ENCODE peak calls at places on chromosome 16, in five cellular contexts. O is effector memory CD8-positive, alpha-beta T cell; A is stomach; Y is C1 segment of cervical spinal cord; E is lung. Z is an unnamed sample.

GRCh38 chr16:89960966-89961365 is 12.4 kb downstream of the DEF8 start:
- DNase-seq in O (no peak), A (no peak), Y (no peak), E (no peak), Z (no peak)

GRCh38 chr16:71383054-71383773 is 24.7 kb downstream of the CALB2 start:
- DNase-seq in O (no peak), A (no peak), Y (no peak), E (no peak), Z (no peak)

GRCh38 chr16:8660841-8661301 is 13.5 kb upstream of the ABAT start:
- DNase-seq in O (peak; percentile 19), A (peak; percentile 82), Y (peak; percentile 18), E (peak; percentile 70), Z (peak; percentile 64)

GRCh38 chr16:57477531-57478202 is 8.6 kb downstream of the DOK4 start:
- DNase-seq in O (no peak), A (no peak), Y (no peak), E (no peak), Z (no peak)

GRCh38 chr16:82192665-82193064 is 22.6 kb upstream of the MPHOSPH6 start:
- DNase-seq in O (no peak), A (no peak), Y (no peak), E (no peak), Z (no peak)

GRCh38 chr16:27239906-27240655 is 28.5 kb downstream of the NSMCE1 start:
- DNase-seq in O (no peak), A (no peak), Y (no peak), E (no peak), Z (no peak)

GRCh38 chr16:695355-696089 is 5.3 kb upstream of the WDR24 start:
- DNase-seq in O (peak; percentile 52), A (peak; percentile 76), Y (no peak), E (no peak), Z (no peak)

GRCh38 chr16:68737046-68737729 is at the start of gene CDH1:
- DNase-seq in O (peak; percentile 16), A (peak; percentile 97), Y (no peak), E (peak; percentile 93), Z (no peak)

GRCh38 chr16:3138823-3139426 is 4.1 kb downstream of the ZNF213 start:
- DNase-seq in O (no peak), A (no peak), Y (no peak), E (no peak), Z (no peak)

GRCh38 chr16:11205754-11206459 is 50.1 kb downstream of the SOCS1 start:
- DNase-seq in O (no peak), A (peak; percentile 38), Y (no peak), E (no peak), Z (no peak)

GRCh38 chr16:25063102-25063501 is 47.9 kb upstream of the ARHGAP17 start:
- DNase-seq in O (no peak), A (no peak), Y (no peak), E (no peak), Z (no peak)

GRCh38 chr16:30434852-30435251 is 5.0 kb upstream of the DCTPP1 start:
- DNase-seq in O (no peak), A (no peak), Y (no peak), E (no peak), Z (no peak)

GRCh38 chr16:78763821-78764440 is 664.5 kb downstream of the WWOX start:
- DNase-seq in O (no peak), A (no peak), Y (no peak), E (no peak), Z (no peak)

GRCh38 chr16:11165894-11166665 is 89.9 kb downstream of the SOCS1 start:
- DNase-seq in O (no peak), A (no peak), Y (no peak), E (no peak), Z (no peak)

GRCh38 chr16:56916571-56917403 is 15.2 kb upstream of the HERPUD1 start:
- DNase-seq in O (no peak), A (no peak), Y (no peak), E (no peak), Z (no peak)

GRCh38 chr16:68450741-68451140 is 2.4 kb upstream of the SMPD3 start:
- DNase-seq in O (no peak), A (no peak), Y (no peak), E (no peak), Z (no peak)

GRCh38 chr16:24906199-24906808 is 60.5 kb downstream of the SLC5A11 start:
- DNase-seq in O (no peak), A (no peak), Y (no peak), E (no peak), Z (no peak)

GRCh38 chr16:78437352-78437968 is 338.0 kb downstream of the WWOX start:
- DNase-seq in O (peak; percentile 33), A (peak; percentile 33), Y (peak; percentile 13), E (no peak), Z (peak; percentile 17)

Z was measured in putamen.